ENCODE peak calls at places on chromosomes 1 and 21, in four cellular contexts. X is GM04503, S is right cardiac atrium, C is choroid plexus epithelial cell. K is an unnamed sample.

GRCh38 chr1:231013391-231014015 is 26.6 kb downstream of the FAM89A start:
- DNase-seq in S (no peak), X (no peak), C (no peak), K (no peak)

GRCh38 chr1:19398309-19398760 is 86.2 kb downstream of the SLC66A1 start:
- DNase-seq in C (peak), S (no peak), X (peak), K (peak)

GRCh38 chr1:50959303-50959912 is 659 bp downstream of the FAF1 start:
- DNase-seq in X (no peak), S (no peak), C (no peak), K (peak)

GRCh38 chr1:44294588-44295007 is 60.5 kb downstream of the ERI3 start:
- DNase-seq in X (peak), S (peak), C (peak), K (no peak)

GRCh38 chr1:100773444-100773843 is 53.9 kb downstream of the VCAM1 start:
- DNase-seq in C (no peak), X (no peak), S (no peak), K (no peak)

GRCh38 chr1:29237906-29238600 is 1.7 kb downstream of the PTPRU start:
- DNase-seq in C (no peak), X (no peak), S (peak), K (peak)

GRCh38 chr1:58911841-58912553 is 128.2 kb upstream of the JUN start:
- DNase-seq in S (no peak), C (no peak), X (no peak), K (no peak)

GRCh38 chr1:47128221-47128620 is 9.0 kb upstream of the CYP4A22 start:
- DNase-seq in C (no peak), S (no peak), X (no peak), K (no peak)

GRCh38 chr21:26933448-26933847 is 33.4 kb downstream of the ADAMTS5 start:
- DNase-seq in C (no peak), S (no peak), X (no peak), K (no peak)

GRCh38 chr1:228317891-228318810 is 88.5 kb downstream of the TRIM11 start:
- DNase-seq in C (no peak), X (no peak), S (no peak), K (no peak)

GRCh38 chr1:212359794-212360479 is 54.7 kb downstream of the PACC1 start:
- DNase-seq in S (no peak), C (no peak), X (no peak), K (no peak)

GRCh38 chr1:92754000-92754787 is 30.7 kb downstream of the EVI5 start:
- DNase-seq in C (peak), S (no peak), X (peak), K (peak)

GRCh38 chr1:78333426-78334012 is 157.3 kb upstream of the PTGFR start:
- DNase-seq in S (peak), C (peak), X (no peak), K (no peak)

GRCh38 chr1:94039514-94039870 is 81.5 kb downstream of the ABCA4 start:
- DNase-seq in X (no peak), C (peak), S (peak), K (peak)

K was measured in adipocyte.